ENCODE peak calls at places on chromosomes 11 and 22, in seven cellular contexts. J is Kasumi-1; N is GM04504; H is naive thymus-derived CD4-positive, alpha-beta T cell; U is dorsolateral prefrontal cortex; Z is T-helper 1 cell; M is adipocyte. Q is an unnamed sample.
A peak's percentile ranks its signal among the peaks of the same experiment; 100 is the strongest.

GRCh38 chr11:10654211-10655150 is 39.1 kb downstream of the IRAG1 start:
- DNase-seq in H (no peak), J (peak; percentile 59), Z (peak; percentile 7), N (no peak), U (no peak), M (peak; percentile 69), Q (peak; percentile 75)

GRCh38 chr11:102850973-102851745 is 7.8 kb upstream of the MMP3 start:
- DNase-seq in U (no peak), J (no peak), Z (no peak), H (no peak), N (peak; percentile 92), M (peak; percentile 52), Q (peak; percentile 77)

GRCh38 chr11:79670846-79671245 is 230.0 kb upstream of the TENM4 start:
- DNase-seq in U (no peak), N (no peak), M (no peak), H (no peak), Z (no peak), J (no peak), Q (no peak)

GRCh38 chr22:36341640-36342041 is 46.1 kb downstream of the MYH9 start:
- DNase-seq in H (no peak), N (no peak), M (no peak), U (peak; percentile 81), Z (no peak), J (no peak), Q (no peak)

GRCh38 chr11:66068923-66069714 is 953 bp upstream of the PACS1 start:
- DNase-seq in J (peak; percentile 32), M (peak; percentile 73), H (peak; percentile 48), U (peak; percentile 53), N (peak; percentile 41), Z (no peak), Q (peak; percentile 82)

GRCh38 chr11:80297808-80298460 is 857.1 kb upstream of the TENM4 start:
- DNase-seq in Z (no peak), J (no peak), N (no peak), U (no peak), M (peak; percentile 68), H (no peak), Q (no peak)

GRCh38 chr11:47980907-47981621 is 705 bp downstream of the PTPRJ start:
- DNase-seq in H (no peak), Z (peak; percentile 16), M (peak; percentile 83), J (no peak), N (no peak), U (no peak), Q (peak; percentile 84)

GRCh38 chr11:85133636-85134035 is 493.5 kb downstream of the DLG2 start:
- DNase-seq in U (no peak), H (no peak), J (no peak), Z (no peak), M (no peak), N (no peak), Q (no peak)

GRCh38 chr22:37822079-37822833 is 926 bp upstream of the GALR3 start:
- DNase-seq in J (no peak), H (no peak), U (no peak), M (no peak), Z (no peak), N (no peak), Q (no peak)

GRCh38 chr11:57375490-57375889 is 5.5 kb downstream of the PRG3 start:
- DNase-seq in H (no peak), M (no peak), J (no peak), N (no peak), Z (no peak), U (no peak), Q (no peak)

GRCh38 chr11:121358775-121359174 is 66.2 kb downstream of the SC5D start:
- DNase-seq in U (no peak), N (no peak), M (no peak), H (no peak), J (no peak), Z (no peak), Q (no peak)

GRCh38 chr11:61917357-61918109 is at the start of gene RAB3IL1:
- DNase-seq in H (no peak), M (peak; percentile 86), U (peak; percentile 33), N (no peak), J (no peak), Z (no peak), Q (peak; percentile 95)

GRCh38 chr22:26364066-26365015 is 64.7 kb upstream of the ASPHD2 start:
- DNase-seq in Z (peak; percentile 26), N (peak; percentile 61), H (peak; percentile 52), J (peak; percentile 96), M (peak; percentile 88), U (peak; percentile 63), Q (peak; percentile 83)

GRCh38 chr22:24566899-24567511 is 11.2 kb downstream of the SNRPD3 start:
- DNase-seq in Z (no peak), U (no peak), H (no peak), J (no peak), M (no peak), N (no peak), Q (no peak)

GRCh38 chr11:57903441-57904123 is 120.1 kb upstream of the OR9Q1 start:
- DNase-seq in H (no peak), N (no peak), U (peak; percentile 39), Z (no peak), M (no peak), J (no peak), Q (no peak)

GRCh38 chr22:41939981-41940852 is 6.7 kb downstream of the CENPM start:
- DNase-seq in Z (peak; percentile 89), M (no peak), J (no peak), N (no peak), H (peak; percentile 99), U (peak; percentile 59), Q (no peak)

GRCh38 chr11:76207642-76208378 is 1.5 kb upstream of the WNT11 start:
- DNase-seq in N (peak; percentile 47), M (peak; percentile 94), U (peak; percentile 40), J (peak; percentile 72), Z (peak; percentile 72), H (peak; percentile 55), Q (peak; percentile 96)

GRCh38 chr11:1085440-1086170 is 10.9 kb downstream of the MUC2 start:
- DNase-seq in N (no peak), U (no peak), J (no peak), M (no peak), Z (no peak), H (peak; percentile 9), Q (no peak)

GRCh38 chr11:87454246-87454645 is 416.5 kb downstream of the TMEM135 start:
- DNase-seq in N (no peak), U (no peak), Z (no peak), H (no peak), J (no peak), M (no peak), Q (no peak)

GRCh38 chr11:40188848-40189247 is 1270.6 kb downstream of the LRRC4C start:
- DNase-seq in H (no peak), J (no peak), M (no peak), N (no peak), Z (no peak), U (no peak), Q (no peak)

GRCh38 chr11:69215784-69216415 is 60.2 kb downstream of the SMIM38 start:
- DNase-seq in J (no peak), N (peak; percentile 9), U (no peak), H (no peak), Z (no peak), M (peak; percentile 42), Q (peak; percentile 79)

GRCh38 chr11:63682045-63682915 is 980 bp downstream of the RTN3 start:
- DNase-seq in J (peak; percentile 62), Z (no peak), N (no peak), U (peak; percentile 60), M (peak; percentile 75), H (no peak), Q (peak; percentile 55)

GRCh38 chr11:10208045-10208674 is 85.9 kb downstream of the SBF2 start:
- DNase-seq in J (peak; percentile 78), Z (no peak), N (no peak), U (no peak), H (peak; percentile 10), M (peak; percentile 78), Q (peak; percentile 51)

GRCh38 chr11:47466201-47466600 is 17.3 kb upstream of the RAPSN start:
- DNase-seq in H (no peak), N (no peak), Z (no peak), U (no peak), M (peak; percentile 78), J (no peak), Q (no peak)

GRCh38 chr11:111298466-111299110 is at the start of gene POU2AF3:
- DNase-seq in U (no peak), Z (no peak), H (no peak), N (no peak), M (no peak), J (no peak), Q (peak; percentile 31)

GRCh38 chr22:27133951-27134664 is 476.7 kb downstream of the MIAT start:
- DNase-seq in M (peak; percentile 79), J (peak; percentile 80), N (peak; percentile 72), H (no peak), Z (no peak), U (no peak), Q (peak; percentile 92)

GRCh38 chr11:76543006-76543703 is 98.3 kb downstream of the EMSY start:
- DNase-seq in J (no peak), M (no peak), H (no peak), U (no peak), Z (no peak), N (no peak), Q (no peak)

GRCh38 chr11:59787816-59788215 is 22.8 kb downstream of the MRPL16 start:
- DNase-seq in Z (no peak), J (no peak), H (no peak), U (no peak), M (peak; percentile 55), N (no peak), Q (peak; percentile 77)